ENCODE peak calls at places on chromosomes 11 and 22, in six cellular contexts. Q, D, T, S, C and V are unnamed samples.

GRCh38 chr11:36227044-36227443 is 62.2 kb downstream of the COMMD9 start:
- DNase-seq in Q (no peak), D (no peak), T (no peak), S (no peak), C (no peak), V (no peak)

GRCh38 chr11:112320668-112321067 is 60.0 kb upstream of the PLET1 start:
- DNase-seq in Q (no peak), D (no peak), T (peak), S (peak), C (no peak), V (no peak)

GRCh38 chr22:30214703-30215405 is 31.7 kb downstream of the LIF start:
- DNase-seq in Q (no peak), D (peak), T (no peak), S (no peak), C (no peak), V (no peak)

GRCh38 chr22:18111759-18112330 is 1.2 kb downstream of the TUBA8 start:
- DNase-seq in Q (no peak), D (no peak), T (no peak), S (no peak), C (no peak), V (no peak)

GRCh38 chr11:134533511-134533910 is 121.5 kb upstream of the B3GAT1 start:
- DNase-seq in Q (no peak), D (peak), T (no peak), S (no peak), C (no peak), V (no peak)

GRCh38 chr11:131025020-131025419 is 108.7 kb upstream of the SNX19 start:
- DNase-seq in Q (peak), D (peak), T (peak), S (peak), C (no peak), V (peak)

GRCh38 chr22:26374645-26375044 is 54.4 kb upstream of the ASPHD2 start:
- DNase-seq in Q (no peak), D (no peak), T (no peak), S (no peak), C (no peak), V (no peak)

GRCh38 chr11:44634401-44635281 is 69.2 kb downstream of the CD82 start:
- DNase-seq in Q (peak), D (peak), T (peak), S (peak), C (no peak), V (no peak)

GRCh38 chr22:18947905-18948304 is 11.8 kb upstream of the PRODH start:
- DNase-seq in Q (no peak), D (peak), T (no peak), S (no peak), C (no peak), V (no peak)

GRCh38 chr11:107606122-107606521 is 15.2 kb downstream of the ELMOD1 start:
- DNase-seq in Q (no peak), D (peak), T (no peak), S (no peak), C (no peak), V (no peak)

DNA sequence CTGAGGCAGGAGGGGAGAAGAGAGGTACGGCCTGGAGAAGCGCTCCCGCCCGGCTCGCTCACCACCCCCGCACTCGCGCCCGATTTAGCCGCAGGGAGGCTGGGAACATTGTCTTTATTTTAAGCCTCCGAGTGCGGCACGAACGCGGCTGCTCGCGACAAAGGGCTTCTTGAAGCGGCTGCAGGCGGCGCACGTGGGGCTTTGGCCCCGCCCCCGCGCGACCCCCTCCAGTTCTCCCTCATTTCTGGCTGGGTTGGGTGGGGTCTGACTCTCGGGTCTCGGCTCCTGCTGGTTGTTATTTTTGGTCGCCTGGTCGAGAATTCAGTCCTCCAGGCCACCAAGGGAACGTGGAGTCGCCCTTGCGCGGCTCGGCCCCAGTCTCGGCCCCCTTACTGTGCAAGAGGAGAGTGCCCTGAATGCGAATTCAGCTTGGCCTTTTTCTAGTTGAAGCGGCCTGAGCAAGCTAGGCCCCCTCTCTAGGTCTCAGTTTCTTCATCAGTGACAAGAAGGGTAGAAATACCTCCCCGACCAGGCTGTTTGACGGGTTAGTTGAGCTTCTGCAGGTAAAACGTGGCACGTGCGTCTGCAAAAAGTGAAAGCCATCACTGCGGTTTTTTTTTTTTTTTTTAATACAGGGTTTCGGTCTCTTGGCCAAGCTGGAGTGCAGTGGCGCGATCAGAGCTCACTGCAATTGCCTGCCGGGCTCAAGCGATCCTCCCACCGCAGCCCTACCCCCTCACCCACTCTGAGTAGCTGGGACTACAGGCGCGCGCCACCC is 2.7 kb upstream of the CHRM1 start:
- DNase-seq in Q (no peak), D (no peak), T (no peak), S (no peak), C (no peak), V (peak)
- H2AFZ ChIP-seq in Q (peak), D (no peak), T (no peak), S (peak), C (peak), V (no peak)

DNA sequence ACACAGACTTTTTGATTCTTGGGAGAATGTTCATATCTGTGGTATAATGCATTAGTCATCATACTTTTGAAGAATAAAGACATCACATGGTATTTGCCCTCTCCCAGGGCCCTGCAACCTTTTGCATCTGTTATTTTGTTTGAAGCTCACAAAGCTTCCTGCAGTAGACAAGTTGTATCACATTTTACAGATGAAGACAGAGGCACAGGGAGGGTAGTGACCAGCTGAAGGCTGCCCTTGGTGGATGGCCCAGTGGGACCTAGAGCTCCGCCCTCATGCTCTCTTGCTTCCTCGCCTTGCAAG is 66.4 kb downstream of the UBASH3B start:
- DNase-seq in Q (no peak), D (no peak), T (peak), S (peak), C (no peak), V (peak)
- H2BK120ac ChIP-seq in Q (no peak), D (no peak), T (no peak), S (peak), C (no peak), V (no peak)

DNA sequence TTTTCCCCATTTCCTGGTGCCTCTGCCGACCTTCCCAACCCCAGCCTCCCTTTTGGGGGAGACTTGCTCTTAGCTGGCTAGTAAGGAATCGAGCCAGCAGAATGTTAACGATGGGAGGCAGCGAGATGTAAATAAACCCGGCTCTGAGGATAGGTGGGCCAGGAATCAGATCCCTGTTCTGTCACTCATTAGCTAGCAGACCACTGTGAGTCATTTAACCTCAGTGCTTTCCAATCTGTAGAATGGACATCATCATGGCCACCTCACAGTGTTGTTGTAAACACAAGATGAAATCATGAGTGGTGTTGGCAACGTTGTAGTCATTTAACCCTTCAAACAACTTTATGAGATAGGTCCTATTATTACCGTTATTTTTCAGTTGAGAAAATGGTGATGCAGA is 208.6 kb downstream of the KIRREL3 start:
- DNase-seq in Q (no peak), D (no peak), T (no peak), S (peak), C (no peak), V (no peak)
- H3K14ac ChIP-seq in Q (no peak), D (no peak), T (no peak), S (no peak), C (no peak), V (no peak)

GRCh38 chr11:17416492-17416891 is 28.0 kb upstream of the KCNJ11 start:
- DNase-seq in Q (no peak), D (no peak), T (no peak), S (no peak), C (no peak), V (no peak)

GRCh38 chr11:17423533-17424310 is 35.3 kb upstream of the KCNJ11 start:
- DNase-seq in Q (no peak), D (no peak), T (no peak), S (no peak), C (no peak), V (peak)

GRCh38 chr11:17418437-17418836 is 30.0 kb upstream of the KCNJ11 start:
- DNase-seq in Q (no peak), D (no peak), T (no peak), S (no peak), C (no peak), V (no peak)

DNA sequence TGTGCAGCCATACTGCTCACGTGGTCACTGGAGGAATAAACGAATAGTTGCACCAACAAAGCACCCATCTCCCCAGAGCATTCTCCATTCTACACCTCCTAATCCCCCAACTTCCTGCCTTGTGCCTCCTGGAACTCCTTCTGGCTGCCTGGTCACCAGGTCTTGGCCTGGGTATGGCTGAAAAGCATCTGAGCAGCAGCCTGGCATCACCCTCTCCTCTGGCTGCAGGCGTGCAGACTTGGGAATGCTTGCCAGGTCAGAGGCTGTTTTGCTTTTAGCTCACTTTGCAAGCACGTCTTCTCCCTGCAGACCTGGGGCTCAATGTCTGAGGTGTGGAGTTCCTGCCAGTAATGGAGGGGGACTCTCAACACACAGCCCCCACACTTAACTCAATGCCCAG is 33.3 kb upstream of the KCNJ11 start:
- DNase-seq in Q (no peak), D (no peak), T (no peak), S (no peak), C (no peak), V (no peak)
- H2AFZ ChIP-seq in Q (no peak), D (no peak), T (no peak), S (no peak), C (no peak), V (no peak)

DNA sequence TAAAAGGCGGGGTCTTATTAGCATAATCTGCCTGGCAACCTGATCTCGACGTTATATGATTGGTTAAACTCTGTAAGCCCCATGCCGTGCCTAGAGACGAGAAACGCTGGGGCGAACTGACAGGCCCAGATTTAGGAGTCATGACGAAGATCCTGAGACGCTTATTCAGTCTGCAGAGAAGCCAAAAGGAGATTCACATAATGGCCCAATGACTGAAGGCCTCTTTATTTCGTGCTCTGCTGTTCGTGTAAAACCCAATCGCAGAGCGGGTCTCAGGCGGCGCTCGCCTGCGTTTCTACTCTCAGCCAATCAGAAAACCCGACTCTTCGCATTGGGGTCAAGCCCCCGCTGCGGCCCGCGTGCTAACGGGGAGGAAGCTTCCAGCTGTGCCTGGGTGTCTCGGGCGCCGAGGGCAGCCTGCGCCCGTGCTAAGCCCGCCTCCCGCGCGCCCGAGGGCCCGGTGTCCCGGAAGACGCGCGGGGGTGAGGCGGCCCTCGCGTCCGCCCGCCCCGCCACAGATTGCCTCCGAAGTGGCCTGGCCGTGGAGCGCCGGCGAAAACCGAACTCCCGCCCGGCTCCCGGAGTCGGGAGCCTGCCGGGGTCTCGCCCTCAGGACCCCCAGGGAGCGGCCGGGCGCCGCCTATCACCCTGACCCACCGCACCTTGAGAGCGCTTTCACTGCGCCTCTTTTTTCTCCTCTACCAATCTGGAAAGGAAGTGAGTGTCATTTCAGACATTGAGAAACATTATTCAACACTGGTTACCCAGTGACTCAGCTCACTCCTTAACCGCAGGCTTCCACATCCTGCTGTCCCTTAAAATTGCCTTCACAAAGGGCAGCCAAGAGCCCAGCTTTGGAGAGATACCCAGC is 446 bp upstream of the PRDM10 start:
- DNase-seq in Q (peak), D (peak), T (peak), S (peak), C (peak), V (peak)
- H2BK120ac ChIP-seq in Q (peak), D (no peak), T (peak), S (peak), C (no peak), V (peak)

DNA sequence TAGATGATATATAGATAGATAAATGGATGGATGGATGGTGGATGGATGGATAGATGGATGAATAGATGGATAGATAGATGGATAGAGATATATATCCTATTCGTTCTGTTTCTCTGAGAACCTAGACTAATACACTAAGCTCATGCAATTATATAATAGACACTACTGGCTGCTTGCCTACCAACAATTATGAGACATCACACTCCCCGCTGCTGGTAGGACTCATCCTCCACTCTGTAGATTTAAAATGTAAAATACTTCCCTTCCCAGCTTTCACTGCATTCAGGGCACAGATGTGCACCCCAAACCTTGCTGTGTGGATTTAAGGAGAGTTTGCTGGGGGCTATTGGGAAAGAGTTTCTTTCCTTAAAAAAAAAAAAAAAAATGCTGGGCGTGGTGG is 28.3 kb upstream of the RCN1 start:
- DNase-seq in Q (no peak), D (no peak), T (no peak), S (no peak), C (no peak), V (no peak)
- H3K14ac ChIP-seq in Q (no peak), D (no peak), T (no peak), S (no peak), C (no peak), V (no peak)

DNA sequence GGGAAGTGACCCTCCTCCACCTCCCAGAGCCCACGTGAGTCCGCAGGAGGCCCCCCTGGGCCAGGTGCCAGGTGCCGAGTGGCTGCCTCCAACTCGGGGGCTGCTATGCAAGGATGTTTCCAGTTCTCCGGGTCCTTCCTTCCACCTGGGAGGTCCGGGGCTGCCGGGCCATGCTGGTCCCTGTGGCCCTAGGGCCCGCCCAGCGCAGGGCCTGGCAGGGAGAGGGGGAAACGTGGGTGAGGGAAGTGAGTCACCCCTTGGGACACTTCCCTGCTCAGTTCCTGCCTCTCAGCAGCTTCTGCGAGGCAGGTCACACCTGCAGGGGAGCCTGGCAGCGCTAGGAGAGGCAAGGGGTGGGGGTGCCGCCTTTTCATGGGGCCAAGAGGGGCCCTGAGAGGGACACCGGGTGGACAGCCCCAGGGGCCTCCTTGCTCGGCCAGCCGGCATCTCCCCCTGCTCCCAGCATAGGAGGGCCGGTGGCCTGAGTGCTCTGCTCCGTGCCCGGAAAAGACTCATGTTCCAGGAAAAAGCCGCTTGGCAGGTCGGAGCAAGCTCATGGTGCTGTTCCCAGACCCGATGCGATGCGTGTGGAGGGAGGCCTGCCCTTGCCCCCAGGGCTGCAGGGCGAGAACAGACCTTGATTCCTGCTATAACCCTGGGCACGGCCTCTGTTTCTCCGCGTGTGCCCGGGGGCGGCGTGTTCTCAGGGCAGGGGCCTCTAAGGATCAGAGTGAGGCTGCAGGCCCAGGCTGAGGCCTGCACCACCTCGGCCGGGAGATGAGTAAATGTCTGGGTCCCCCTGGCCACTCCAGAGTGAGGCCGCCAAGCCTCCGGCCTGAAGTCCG is 30.3 kb upstream of the WNT7B start:
- DNase-seq in Q (no peak), D (no peak), T (peak), S (peak), C (no peak), V (peak)
- H2AFZ ChIP-seq in Q (peak), D (no peak), T (peak), S (peak), C (no peak), V (peak)

GRCh38 chr11:23974046-23974445 is 522.8 kb upstream of the LUZP2 start:
- DNase-seq in Q (peak), D (no peak), T (no peak), S (no peak), C (no peak), V (no peak)
- H2BK120ac ChIP-seq in Q (no peak), D (no peak), T (no peak), S (peak), C (no peak), V (no peak)

GRCh38 chr11:119415517-119415916 is 7.5 kb downstream of the THY1 start:
- DNase-seq in Q (no peak), D (peak), T (no peak), S (no peak), C (no peak), V (no peak)

GRCh38 chr11:119412072-119412471 is 10.9 kb downstream of the THY1 start:
- DNase-seq in Q (no peak), D (no peak), T (no peak), S (no peak), C (no peak), V (no peak)

GRCh38 chr11:119414734-119415133 is 8.2 kb downstream of the THY1 start:
- DNase-seq in Q (no peak), D (no peak), T (no peak), S (no peak), C (no peak), V (no peak)

GRCh38 chr11:119415966-119416365 is 7.0 kb downstream of the THY1 start:
- DNase-seq in Q (no peak), D (no peak), T (no peak), S (no peak), C (no peak), V (no peak)

GRCh38 chr11:119414321-119414720 is 8.7 kb downstream of the THY1 start:
- DNase-seq in Q (no peak), D (no peak), T (no peak), S (no peak), C (no peak), V (no peak)
- H3K14ac ChIP-seq in Q (no peak), D (no peak), T (no peak), S (no peak), C (no peak), V (no peak)